ENCODE peak calls at places on chromosomes 2 and 18, in ten cellular contexts. W is gastrocnemius medialis; K is fibroblast of lung; U is PC-9; X is pancreas; O is small intestine; T is naive thymus-derived CD4-positive, alpha-beta T cell; C is IMR-90; P is heart right ventricle; M is coronary artery. L is an unnamed sample.

GRCh38 chr2:96642564-96643350 is at the start of gene FER1L5:
- DNase-seq in T (no peak), O (peak; percentile 11), P (peak; percentile 54), X (peak; percentile 32), U (no peak), C (peak; percentile 63), W (no peak), M (no peak), K (peak; percentile 69), L (no peak)

GRCh38 chr2:157480182-157480961 is 36.5 kb upstream of the CYTIP start:
- DNase-seq in M (no peak), O (peak; percentile 73), W (peak; percentile 91), T (no peak), P (peak; percentile 67), U (no peak), X (peak; percentile 49), C (peak; percentile 24), K (peak; percentile 32), L (no peak)

GRCh38 chr2:169038338-169038757 is 7.2 kb upstream of the ABCB11 start:
- DNase-seq in O (no peak), P (no peak), T (no peak), K (peak; percentile 19), C (no peak), U (peak; percentile 41), W (no peak), X (no peak), M (no peak), L (peak; percentile 78)

GRCh38 chr18:29840101-29840500 is 1202.4 kb downstream of the DSC3 start:
- DNase-seq in P (no peak), M (no peak), K (peak; percentile 39), U (no peak), T (no peak), C (peak; percentile 67), W (no peak), X (no peak), O (no peak), L (peak; percentile 74)

GRCh38 chr2:5560981-5561380 is 131.2 kb upstream of the SOX11 start:
- DNase-seq in T (no peak), K (peak; percentile 91), P (peak; percentile 6), W (no peak), M (no peak), U (no peak), X (no peak), O (no peak), C (peak; percentile 83), L (no peak)

GRCh38 chr2:223576873-223577272 is 25.3 kb downstream of the SCG2 start:
- DNase-seq in W (peak; percentile 18), M (no peak), X (no peak), O (no peak), C (peak; percentile 98), P (no peak), K (peak; percentile 99), T (no peak), U (peak; percentile 38), L (no peak)

GRCh38 chr2:48483506-48483905 is 46.4 kb upstream of the STON1 start:
- DNase-seq in P (no peak), K (peak; percentile 85), X (no peak), T (no peak), O (no peak), M (no peak), U (no peak), C (peak; percentile 63), W (no peak), L (no peak)

GRCh38 chr2:218291934-218292699 is at the start of gene TMBIM1:
- DNase-seq in K (peak; percentile 70), X (peak; percentile 77), C (peak; percentile 58), U (peak; percentile 85), O (peak; percentile 83), M (peak; percentile 89), W (peak; percentile 78), P (peak; percentile 74), T (peak; percentile 83), L (no peak)

GRCh38 chr2:106649306-106649705 is 162.1 kb downstream of the CD8B2 start:
- DNase-seq in K (no peak), T (no peak), P (no peak), X (no peak), C (no peak), M (no peak), W (no peak), O (no peak), U (no peak), L (no peak)

GRCh38 chr2:227404575-227404974 is 16.8 kb upstream of the SCYGR1 start:
- DNase-seq in X (no peak), C (no peak), K (no peak), M (no peak), U (no peak), P (no peak), W (no peak), T (peak; percentile 29), O (no peak), L (no peak)

GRCh38 chr18:40348196-40348595 is 1606.8 kb upstream of the PIK3C3 start:
- DNase-seq in C (no peak), T (no peak), W (no peak), O (no peak), K (no peak), X (no peak), M (no peak), P (no peak), U (no peak), L (no peak)

GRCh38 chr18:53426656-53427055 is 797.8 kb downstream of the MBD2 start:
- DNase-seq in W (no peak), T (no peak), X (no peak), M (no peak), O (no peak), K (no peak), P (no peak), C (no peak), U (no peak), L (no peak)

GRCh38 chr2:84731185-84731584 is 149.7 kb downstream of the TRABD2A start:
- DNase-seq in M (no peak), X (no peak), K (no peak), W (no peak), P (no peak), C (no peak), U (no peak), O (no peak), T (no peak), L (no peak)

GRCh38 chr18:73707035-73707434 is 440.6 kb downstream of the FBXO15 start:
- DNase-seq in O (no peak), X (no peak), M (no peak), U (no peak), C (peak; percentile 86), W (no peak), K (peak; percentile 62), T (no peak), P (no peak), L (no peak)

GRCh38 chr18:62201870-62202269 is 14.8 kb downstream of the RELCH start:
- DNase-seq in M (no peak), P (no peak), C (no peak), K (no peak), T (no peak), X (no peak), U (no peak), O (peak; percentile 77), W (no peak), L (no peak)

GRCh38 chr2:240538031-240538780 is 19.6 kb downstream of the ANKMY1 start:
- DNase-seq in O (no peak), P (no peak), W (no peak), M (peak; percentile 58), K (no peak), T (no peak), X (no peak), U (no peak), C (no peak), L (no peak)

GRCh38 chr2:70596293-70596692 is 42.7 kb upstream of the TGFA start:
- DNase-seq in M (no peak), W (no peak), U (peak; percentile 62), K (no peak), C (no peak), P (no peak), X (no peak), O (no peak), T (no peak), L (peak; percentile 87)
- H3K27ac ChIP-seq in M (no peak overlapping the region), W (no peak overlapping the region), U (peak overlapping the region; percentile 74), K (no peak overlapping the region), C (no peak overlapping the region), P (no peak overlapping the region), X (no peak overlapping the region), O (no peak overlapping the region), T (no peak overlapping the region), L (peak overlapping the region; percentile 99)

GRCh38 chr2:64832926-64833325 is 156.3 kb upstream of the SLC1A4 start:
- DNase-seq in C (peak; percentile 14), K (no peak), U (no peak), P (no peak), T (no peak), M (no peak), W (no peak), X (no peak), O (no peak), L (peak; percentile 37)
- H3K27ac ChIP-seq in C (no peak overlapping the region), K (no peak overlapping the region), U (no peak overlapping the region), P (no peak overlapping the region), T (no peak overlapping the region), M (no peak overlapping the region), W (no peak overlapping the region), X (no peak overlapping the region), O (no peak overlapping the region), L (peak overlapping the region; percentile 78)

DNA sequence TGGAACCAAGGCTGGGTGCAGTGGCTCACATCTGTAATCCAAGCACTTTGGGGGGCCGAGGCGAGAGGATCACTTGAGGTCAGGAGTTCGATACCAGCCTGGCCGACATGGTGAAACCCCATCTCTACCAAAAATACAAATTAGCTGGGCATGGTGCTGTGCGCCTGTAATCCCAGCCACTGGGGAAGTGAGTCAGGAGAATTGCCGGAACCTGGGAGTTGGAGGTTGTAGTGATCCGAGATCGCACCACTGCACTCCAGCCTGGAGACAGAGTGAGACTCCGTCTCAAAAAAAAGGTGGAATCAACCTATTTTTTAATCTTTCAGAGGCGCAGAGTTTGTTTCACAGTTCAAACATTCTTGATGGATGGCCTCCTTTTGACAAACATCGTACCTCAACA is 24.5 kb upstream of the ATP8B1 start:
- DNase-seq in W (no peak), M (no peak), P (no peak), O (no peak), U (no peak), C (no peak), T (no peak), K (no peak), X (no peak), L (no peak)
- H3K27ac ChIP-seq in W (no peak overlapping the region), M (no peak overlapping the region), P (no peak overlapping the region), O (no peak overlapping the region), U (no peak overlapping the region), C (no peak overlapping the region), T (no peak overlapping the region), K (no peak overlapping the region), X (no peak overlapping the region), L (no peak overlapping the region)

GRCh38 chr2:43209204-43209717 is 17.1 kb downstream of the ZFP36L2 start:
- DNase-seq in X (no peak), C (no peak), T (no peak), O (peak; percentile 38), K (no peak), M (no peak), P (no peak), W (no peak), U (no peak), L (no peak)
- H3K27ac ChIP-seq in X (no peak overlapping the region), C (no peak overlapping the region), T (no peak overlapping the region), O (no peak overlapping the region), K (no peak overlapping the region), M (no peak overlapping the region), P (no peak overlapping the region), W (no peak overlapping the region), U (peak overlapping the region; percentile 84), L (no peak overlapping the region)

GRCh38 chr2:186101603-186102002 is 363.0 kb downstream of the FSIP2 start:
- DNase-seq in K (no peak), C (no peak), M (no peak), T (no peak), X (peak; percentile 15), U (no peak), W (no peak), P (peak; percentile 12), O (peak; percentile 31), L (no peak)
- H3K27ac ChIP-seq in K (no peak overlapping the region), C (no peak overlapping the region), M (no peak overlapping the region), T (no peak overlapping the region), X (no peak overlapping the region), U (no peak overlapping the region), W (no peak overlapping the region), P (no peak overlapping the region), O (no peak overlapping the region), L (no peak overlapping the region)

L was measured in epithelial cell of prostate.